ENCODE peak calls at places on chromosomes 6 and 20, in four cellular contexts. P is breast epithelium, R is endothelial cell of umbilical vein, B is neural progenitor cell. Z is an unnamed sample.

GRCh38 chr6:2854394-2854982 is 12.8 kb upstream of the SERPINB1 start:
- DNase-seq in P (no peak), B (no peak), R (peak; percentile 94), Z (no peak)

GRCh38 chr6:108133594-108134179 is 32.1 kb upstream of the NR2E1 start:
- DNase-seq in R (peak; percentile 80), B (peak; percentile 97), P (peak; percentile 67), Z (peak; percentile 82)

GRCh38 chr20:63267681-63268080 is 4.9 kb upstream of the ARFGAP1 start:
- DNase-seq in B (no peak), R (no peak), P (no peak), Z (no peak)

GRCh38 chr20:37351689-37352610 is 6.0 kb downstream of the SRC start:
- DNase-seq in B (no peak), R (no peak), P (no peak), Z (no peak)

GRCh38 chr6:42281016-42281533 is 63.4 kb upstream of the MRPS10 start:
- DNase-seq in P (no peak), B (no peak), R (no peak), Z (no peak)

GRCh38 chr20:24303393-24303792 is 166.0 kb upstream of the SYNDIG1 start:
- DNase-seq in R (no peak), B (peak; percentile 10), P (no peak), Z (no peak)

GRCh38 chr20:46438156-46438750 is 31.8 kb upstream of the ELMO2 start:
- DNase-seq in B (peak; percentile 65), P (no peak), R (peak; percentile 15), Z (peak; percentile 40)

GRCh38 chr6:112502348-112503130 is 155.4 kb downstream of the RFPL4B start:
- DNase-seq in R (peak; percentile 34), B (peak; percentile 16), P (no peak), Z (no peak)

GRCh38 chr6:46998436-46999017 is 43.6 kb downstream of the ADGRF1 start:
- DNase-seq in B (no peak), R (no peak), P (no peak), Z (no peak)

GRCh38 chr20:235891-236290 is 8.8 kb downstream of the DEFB129 start:
- DNase-seq in B (peak; percentile 25), P (no peak), R (peak; percentile 16), Z (no peak)

DNA sequence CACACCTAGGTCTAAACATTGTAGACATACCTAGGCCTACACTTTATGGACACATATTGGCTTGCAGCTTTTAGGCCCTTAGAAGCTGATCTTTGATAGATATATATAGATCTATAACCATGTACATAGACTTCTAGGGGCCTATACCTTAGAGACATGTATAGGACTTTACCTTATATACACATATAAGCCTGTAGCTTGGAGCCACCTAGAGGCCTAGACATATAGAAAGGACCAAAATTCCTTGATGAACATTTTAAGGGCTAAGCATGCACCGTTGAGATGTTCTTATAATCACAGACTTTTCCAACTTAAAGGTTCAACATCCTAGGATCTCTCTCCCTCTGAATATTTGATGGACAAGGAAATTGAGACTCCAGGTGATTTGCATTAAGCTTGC is 371.7 kb upstream of the SASH1 start:
- DNase-seq in R (peak; percentile 14), B (peak; percentile 34), P (no peak), Z (no peak)
- TF ChIP-seq CTCF in R (peak; percentile 20), B (peak; percentile 51), P (no peak), Z (peak; percentile 24)

DNA sequence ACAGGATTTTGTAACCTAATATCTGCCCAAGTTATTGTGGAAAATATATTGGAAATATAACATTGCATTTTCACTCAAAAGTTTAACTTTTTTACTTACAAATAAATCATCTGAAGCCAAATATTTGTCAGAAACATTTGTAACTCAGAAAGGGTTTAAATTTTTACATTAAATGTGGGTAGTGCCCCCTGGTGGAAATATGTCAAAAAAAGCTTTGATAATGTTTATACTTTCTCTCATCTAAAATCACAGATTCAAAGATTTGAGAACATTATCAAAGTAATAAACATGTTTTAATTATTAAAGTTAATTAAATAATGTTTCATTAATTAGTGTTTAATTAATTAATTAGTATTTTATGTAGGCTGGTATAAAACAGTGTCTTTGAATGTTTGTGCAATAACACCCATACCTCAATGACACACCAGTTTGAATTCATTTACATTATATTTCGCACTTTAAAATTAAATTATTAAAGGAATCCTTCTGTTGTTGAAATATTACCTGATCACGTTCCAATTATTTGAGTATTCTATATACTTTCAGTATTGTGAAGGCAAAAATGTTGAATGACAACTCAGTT is 320.1 kb upstream of the FKBP1C start:
- DNase-seq in B (peak; percentile 24), R (no peak), P (no peak), Z (no peak)
- TF ChIP-seq CTCF in B (peak; percentile 74), R (no peak), P (no peak), Z (peak; percentile 17)

GRCh38 chr6:155832596-155832995 is 377.0 kb upstream of the NOX3 start:
- DNase-seq in R (peak; percentile 87), P (no peak), B (no peak), Z (no peak)
- TF ChIP-seq CTCF in R (peak; percentile 12), P (no peak), B (no peak), Z (peak; percentile 42)

GRCh38 chr6:31114970-31115849 is 610 bp downstream of the PSORS1C1 start:
- DNase-seq in B (no peak), R (peak; percentile 51), P (no peak), Z (no peak)
- TF ChIP-seq CTCF in B (no peak), R (peak; percentile 20), P (no peak), Z (no peak)

GRCh38 chr6:163994566-163994965 is 580.0 kb downstream of the QKI start:
- DNase-seq in P (no peak), R (no peak), B (no peak), Z (no peak)

GRCh38 chr6:163998496-163998895 is 584.0 kb downstream of the QKI start:
- DNase-seq in R (no peak), P (no peak), B (no peak), Z (no peak)

GRCh38 chr6:163996491-163996890 is 582.0 kb downstream of the QKI start:
- DNase-seq in B (no peak), P (no peak), R (no peak), Z (no peak)

GRCh38 chr6:164005312-164005711 is 590.8 kb downstream of the QKI start:
- DNase-seq in P (no peak), B (no peak), R (no peak), Z (no peak)

DNA sequence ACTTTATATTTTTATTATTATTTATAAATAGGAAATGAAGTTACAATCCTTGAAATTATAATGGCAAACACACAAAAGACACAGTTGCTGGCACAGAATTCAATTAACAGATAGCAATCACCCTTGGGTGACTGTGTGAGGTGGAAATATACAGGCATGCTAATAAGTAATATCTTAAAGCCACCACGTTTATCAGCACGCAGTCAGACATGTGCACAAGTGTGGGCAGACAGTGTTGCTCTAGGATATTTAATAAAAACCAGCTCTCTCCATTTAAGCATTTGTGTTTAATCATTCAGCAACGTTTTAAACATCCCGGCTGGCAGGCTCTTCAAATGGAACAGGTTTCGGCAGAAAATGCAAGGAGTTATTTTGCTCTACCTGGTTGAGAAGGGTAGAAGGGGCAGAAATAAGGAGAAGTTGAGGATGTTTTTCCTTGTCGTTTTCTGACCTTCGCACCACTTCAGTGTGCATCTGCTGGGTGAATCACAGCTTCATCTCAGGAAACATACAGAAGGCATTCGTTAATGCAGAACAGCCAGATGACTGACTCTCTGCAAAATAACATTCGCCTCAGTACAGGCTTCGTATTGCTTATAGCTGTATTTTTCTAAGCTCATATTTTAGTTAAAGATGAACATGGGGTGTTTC is 585.1 kb downstream of the QKI start:
- DNase-seq in P (no peak), B (no peak), R (no peak), Z (no peak)
- TF ChIP-seq CTCF in P (no peak), B (no peak), R (no peak), Z (no peak)

GRCh38 chr6:39812853-39813533 is 20.8 kb downstream of the DAAM2 start:
- DNase-seq in P (peak; percentile 47), B (no peak), R (no peak), Z (no peak)
- TF ChIP-seq CTCF in P (no peak), B (no peak), R (no peak), Z (no peak)

GRCh38 chr20:21767739-21768223 is 62.3 kb downstream of the PAX1 start:
- DNase-seq in R (no peak), B (peak; percentile 81), P (no peak), Z (no peak)
- TF ChIP-seq CTCF in R (no peak), B (peak; percentile 93), P (no peak), Z (no peak)

DNA sequence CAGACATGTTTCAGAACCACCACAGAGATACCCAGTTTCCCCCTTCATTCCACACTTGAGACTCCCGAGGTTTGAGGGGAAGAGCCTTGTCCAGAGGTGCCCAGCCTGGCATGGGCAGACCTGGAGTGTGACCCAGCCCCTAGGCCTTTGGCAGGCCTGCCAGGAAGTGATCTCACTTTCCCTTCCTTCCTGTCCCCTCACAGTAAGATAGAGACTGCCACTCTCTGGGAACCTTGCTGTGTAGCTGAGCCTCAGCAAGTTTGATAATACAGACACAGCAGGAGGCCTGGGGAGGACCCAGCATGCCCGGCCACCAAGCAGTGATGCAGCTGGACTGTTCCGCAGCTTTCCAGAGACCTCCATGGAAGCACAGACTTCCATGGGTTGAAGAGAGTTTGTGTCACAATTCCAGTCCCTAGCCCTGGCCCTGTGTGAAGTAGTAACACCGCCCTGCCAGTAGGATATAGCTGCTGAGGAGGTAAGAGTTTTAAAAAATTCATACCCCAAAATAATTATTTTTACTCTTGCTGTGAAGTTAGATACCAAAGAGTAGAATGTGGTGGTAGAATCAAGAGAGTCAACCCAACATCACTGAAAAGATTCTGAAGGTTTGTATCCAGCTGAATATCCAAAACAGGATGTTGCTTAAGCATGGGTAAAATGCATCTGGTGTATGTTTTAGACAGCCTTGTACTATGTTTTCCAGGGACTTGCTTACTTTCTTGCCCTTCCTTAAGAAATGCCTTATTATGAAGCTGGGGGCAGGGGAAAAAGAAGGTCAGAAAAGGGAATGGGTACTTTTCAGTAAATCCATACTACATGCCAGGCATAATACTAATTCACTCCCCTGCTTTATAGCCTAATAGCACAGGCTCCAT is 16.3 kb downstream of the PKIG start:
- DNase-seq in P (no peak), B (peak; percentile 34), R (peak; percentile 71), Z (no peak)
- TF ChIP-seq CTCF in P (peak; percentile 20), B (peak; percentile 33), R (peak; percentile 24), Z (peak; percentile 7)

Z was measured in BE2C.